ENCODE peak calls at places on chromosomes 1 and 21, in four cellular contexts. F, A, N and M are unnamed samples.

GRCh38 chr1:42692941-42693340 is 10.7 kb downstream of the YBX1 start:
- DNase-seq in F (no peak), A (no peak), N (no peak), M (no peak)

GRCh38 chr1:112312879-112313278 is 83.1 kb upstream of the CTTNBP2NL start:
- DNase-seq in F (no peak), A (no peak), N (no peak), M (no peak)

GRCh38 chr1:214844319-214844718 is 238.2 kb upstream of the KCNK2 start:
- DNase-seq in F (no peak), A (no peak), N (no peak), M (no peak)

GRCh38 chr1:22639286-22639685 is 2.9 kb downstream of the C1QA start:
- DNase-seq in F (no peak), A (peak), N (no peak), M (no peak)

GRCh38 chr1:116496380-116496779 is 74.4 kb downstream of the CD58 start:
- DNase-seq in F (peak), A (no peak), N (no peak), M (no peak)

GRCh38 chr1:227793948-227794812 is 21.3 kb upstream of the PRSS38 start:
- DNase-seq in F (no peak), A (peak), N (no peak), M (peak)

GRCh38 chr1:24191860-24192259 is 4.8 kb upstream of the IFNLR1 start:
- DNase-seq in F (no peak), A (no peak), N (no peak), M (no peak)

GRCh38 chr1:93537404-93537803 is 89.5 kb downstream of the FNBP1L start:
- DNase-seq in F (no peak), A (no peak), N (no peak), M (no peak)

GRCh38 chr1:27971674-27972073 is 11.9 kb downstream of the XKR8 start:
- DNase-seq in F (no peak), A (no peak), N (no peak), M (peak)

GRCh38 chr1:19073311-19074186 is 117.1 kb upstream of the IFFO2 start:
- DNase-seq in F (no peak), A (no peak), N (no peak), M (no peak)

GRCh38 chr21:16218682-16219343 is 489.0 kb downstream of the USP25 start:
- DNase-seq in F (peak), A (no peak), N (no peak), M (no peak)

GRCh38 chr1:177926201-177926600 is 43.7 kb downstream of the SEC16B start:
- DNase-seq in F (no peak), A (no peak), N (no peak), M (no peak)

GRCh38 chr1:81550753-81551152 is 250.0 kb upstream of the ADGRL2 start:
- DNase-seq in F (no peak), A (no peak), N (no peak), M (no peak)

GRCh38 chr1:239311331-239311730 is 75.0 kb upstream of the CHRM3 start:
- DNase-seq in F (no peak), A (no peak), N (no peak), M (no peak)

GRCh38 chr1:239307886-239308285 is 78.5 kb upstream of the CHRM3 start:
- DNase-seq in F (no peak), A (no peak), N (no peak), M (no peak)

GRCh38 chr1:239303289-239303688 is 83.1 kb upstream of the CHRM3 start:
- DNase-seq in F (no peak), A (no peak), N (no peak), M (no peak)

GRCh38 chr1:239306426-239306825 is 79.9 kb upstream of the CHRM3 start:
- DNase-seq in F (no peak), A (no peak), N (no peak), M (peak)

GRCh38 chr1:239308701-239309333 is 77.6 kb upstream of the CHRM3 start:
- DNase-seq in F (no peak), A (no peak), N (no peak), M (peak)
- H2AFZ ChIP-seq in F (no peak), A (no peak), N (no peak), M (no peak)

DNA sequence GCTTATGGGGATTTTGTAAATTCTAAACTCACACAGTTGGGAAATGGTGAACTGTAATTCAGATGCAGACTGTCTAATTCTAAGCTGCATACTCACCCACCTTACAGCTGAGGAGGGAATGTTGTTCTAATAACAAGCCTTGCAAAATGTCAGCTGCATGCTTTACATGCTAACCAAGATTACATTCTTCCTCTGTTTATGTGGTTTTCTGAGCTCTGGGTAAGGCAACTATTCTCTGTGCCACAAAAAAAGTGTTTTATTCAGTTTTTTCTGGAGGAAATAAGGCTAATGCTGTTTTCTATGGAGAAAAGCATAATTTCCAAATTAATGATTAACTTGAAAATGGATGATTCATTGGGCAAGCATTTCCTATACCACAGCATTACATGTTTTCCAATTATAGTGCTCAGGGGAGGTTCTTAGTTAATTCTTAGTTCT is 64.9 kb downstream of the RGS13 start:
- DNase-seq in F (peak), A (no peak), N (no peak), M (no peak)
- TF ChIP-seq NFIC in F (no peak), A (no peak), N (no peak), M (peak)

GRCh38 chr21:44455524-44456206 is 355 bp downstream of the LRRC3 start:
- DNase-seq in F (no peak), A (no peak), N (no peak), M (peak)
- H2AFZ ChIP-seq in F (no peak), A (no peak), N (no peak), M (peak)

GRCh38 chr1:223748405-223748772 is 36.0 kb downstream of the CAPN2 start:
- DNase-seq in F (no peak), A (no peak), N (no peak), M (no peak)
- TF ChIP-seq NFIC in F (no peak), A (no peak), N (no peak), M (no peak)

GRCh38 chr1:107899655-107900054 is 65.3 kb downstream of the VAV3 start:
- DNase-seq in F (no peak), A (no peak), N (no peak), M (no peak)
- H2AFZ ChIP-seq in F (no peak), A (no peak), N (no peak), M (no peak)

DNA sequence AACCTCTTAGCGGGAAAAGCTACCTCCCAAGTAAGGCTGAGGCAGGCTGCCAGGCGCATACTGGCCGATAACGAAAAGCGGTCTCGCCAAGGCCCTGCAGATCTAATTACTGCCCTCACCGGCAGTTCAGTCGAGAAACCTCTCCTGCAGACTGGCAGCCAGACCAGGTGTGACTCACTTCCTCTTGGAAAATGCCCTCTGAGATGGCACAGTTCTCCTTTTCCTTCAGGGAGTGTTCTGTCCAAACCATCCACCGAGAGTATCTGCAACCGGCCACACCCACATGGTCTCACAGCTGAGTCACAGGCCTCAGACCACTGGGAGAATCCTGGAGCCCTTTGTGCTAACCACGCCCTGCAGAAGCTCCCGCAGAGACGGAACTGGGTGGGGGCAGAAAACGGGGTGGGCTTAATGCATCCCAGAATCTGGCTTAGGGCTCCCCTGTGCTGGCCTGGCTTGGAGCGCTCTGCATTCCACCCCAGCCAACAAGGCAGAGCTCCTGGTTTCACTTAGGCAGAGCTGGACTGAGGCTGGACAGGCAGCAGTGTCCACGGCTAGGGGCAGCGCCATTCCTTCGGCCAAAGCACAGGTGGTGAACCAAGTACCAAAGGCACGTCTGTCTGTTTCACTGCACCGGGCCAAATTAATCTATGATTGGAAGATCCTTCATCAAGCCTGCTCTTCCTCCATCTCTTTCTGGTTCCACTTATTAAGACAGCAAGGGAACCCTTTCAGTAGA is 1.1 kb downstream of the S100A10 start:
- DNase-seq in F (peak), A (peak), N (no peak), M (no peak)
- TF ChIP-seq NFIC in F (no peak), A (peak), N (no peak), M (peak)

DNA sequence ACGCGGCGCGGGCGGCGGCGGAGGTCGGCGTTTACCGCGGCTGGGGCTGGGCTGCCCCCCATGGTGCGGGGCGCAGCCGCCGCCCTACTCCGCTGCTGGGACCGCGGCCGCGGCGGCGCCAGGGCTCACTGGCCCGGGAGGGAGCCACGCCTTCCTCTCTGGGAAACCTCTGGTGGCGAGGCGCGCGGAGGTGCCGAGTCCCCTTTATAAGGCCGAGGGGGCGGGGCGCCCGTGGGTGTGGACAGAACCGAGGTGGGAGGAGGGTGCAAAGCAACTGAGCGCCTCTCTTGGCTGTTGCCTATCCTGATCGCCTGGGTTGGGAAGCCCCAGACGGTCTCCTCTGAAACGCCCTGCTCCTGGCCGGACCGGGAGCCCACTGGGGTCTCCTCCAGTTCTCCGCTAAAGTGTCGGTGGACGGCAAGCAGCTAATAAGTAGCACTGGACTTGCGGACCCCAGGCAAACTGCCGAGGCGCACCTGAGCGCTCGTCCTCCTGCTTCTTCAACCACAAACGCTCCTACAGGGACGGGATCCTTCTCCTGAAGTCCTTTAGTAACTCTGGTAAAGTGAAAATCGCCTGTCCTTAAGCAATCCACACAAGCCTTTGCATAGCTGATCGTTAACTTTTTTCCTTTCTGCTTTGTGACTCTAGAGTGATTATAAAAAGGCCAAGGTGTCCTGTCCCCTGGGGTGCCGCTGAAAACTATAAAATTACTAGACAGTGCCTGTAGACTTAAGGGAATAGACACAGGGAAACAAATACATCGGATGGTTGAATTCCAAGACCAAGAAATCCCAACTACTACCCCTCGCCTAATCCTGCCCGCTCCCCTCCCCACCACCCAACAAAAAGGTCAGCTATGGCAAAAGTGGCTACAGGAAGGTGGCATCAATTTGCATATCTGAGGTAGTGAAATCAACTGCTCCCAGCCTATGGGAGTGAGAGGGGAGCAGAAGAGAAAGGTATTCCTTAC is at the start of gene PTGER3:
- DNase-seq in F (peak), A (peak), N (no peak), M (peak)
- H2AFZ ChIP-seq in F (no peak), A (peak), N (no peak), M (peak)

GRCh38 chr1:246213947-246214346 is 293.1 kb downstream of the SMYD3 start:
- DNase-seq in F (no peak), A (no peak), N (no peak), M (no peak)

GRCh38 chr1:246215505-246215893 is 291.6 kb downstream of the SMYD3 start:
- DNase-seq in F (no peak), A (no peak), N (no peak), M (no peak)

GRCh38 chr1:246213502-246213901 is 293.6 kb downstream of the SMYD3 start:
- DNase-seq in F (no peak), A (no peak), N (no peak), M (no peak)

GRCh38 chr1:246213036-246213435 is 294.0 kb downstream of the SMYD3 start:
- DNase-seq in F (no peak), A (no peak), N (no peak), M (no peak)

DNA sequence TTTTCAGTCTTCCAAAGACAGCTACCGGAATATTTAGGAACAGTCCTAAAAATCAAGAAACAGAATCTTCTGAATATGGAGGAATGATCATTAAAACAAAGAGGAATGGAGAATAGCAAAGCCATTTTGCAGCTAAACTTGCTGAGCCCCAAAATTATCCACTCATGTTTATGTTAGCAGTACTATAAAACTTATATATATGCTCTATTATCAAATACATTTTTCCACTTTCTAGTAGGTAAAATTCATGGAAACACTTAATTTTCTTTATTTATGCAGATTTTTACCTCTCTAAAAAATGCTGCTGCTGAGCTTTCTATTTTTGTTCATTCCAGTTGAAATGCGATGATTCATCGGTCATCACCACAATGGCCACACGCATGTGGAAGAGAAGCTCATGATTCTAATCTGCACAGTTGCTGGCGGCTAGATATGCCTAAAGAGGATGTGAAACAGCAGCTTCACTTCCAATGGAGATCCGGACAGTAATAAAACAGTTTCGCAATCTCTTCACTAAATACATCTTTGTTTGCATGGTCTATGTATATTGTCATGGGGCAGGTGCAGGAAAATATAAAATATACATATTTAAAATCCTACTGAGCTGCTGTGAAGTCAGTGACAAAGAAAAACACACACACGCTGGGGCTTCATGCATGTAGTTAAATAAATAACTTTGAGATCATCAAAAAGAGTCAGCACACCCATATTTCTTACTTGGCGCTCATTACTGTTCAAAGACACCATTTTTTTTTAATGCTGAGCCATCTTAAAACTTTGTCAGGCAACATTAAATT is 292.2 kb downstream of the SMYD3 start:
- DNase-seq in F (no peak), A (peak), N (peak), M (peak)
- TF ChIP-seq NFIC in F (no peak), A (peak), N (peak), M (no peak)